ENCODE peak calls at places on chromosomes 5 and 9, in ten cellular contexts. N, V, M, S, H, K, R, E, D and P are unnamed samples. For H3K36me3, the result is how much of the 10 kb centered on the place peaks cover.

GRCh38 chr5:138441221-138441620 is 2.4 kb downstream of the REEP2 start:
- DNase-seq in R (no peak), V (no peak), K (no peak), N (no peak), H (no peak), E (no peak), D (no peak), M (no peak), S (no peak), P (no peak)

GRCh38 chr9:109295475-109296110 is 25.3 kb downstream of the EPB41L4B start:
- DNase-seq in M (no peak), D (no peak), S (no peak), N (no peak), E (no peak), K (no peak), H (no peak), V (peak), R (no peak), P (no peak)

GRCh38 chr9:134491436-134491835 is 150.2 kb upstream of the COL5A1 start:
- DNase-seq in R (no peak), D (no peak), H (no peak), V (no peak), S (no peak), N (no peak), M (no peak), E (no peak), K (no peak), P (no peak)

GRCh38 chr5:54884195-54884536 is 101.2 kb downstream of the ESM1 start:
- DNase-seq in M (no peak), K (no peak), D (no peak), H (no peak), S (no peak), R (no peak), E (no peak), V (no peak), N (no peak), P (no peak)

GRCh38 chr5:152551061-152551460 is 146.0 kb upstream of the NMUR2 start:
- DNase-seq in K (no peak), V (no peak), S (no peak), D (no peak), R (no peak), E (no peak), M (no peak), N (no peak), H (no peak), P (no peak)

GRCh38 chr5:9888517-9888916 is 258.4 kb upstream of the TAS2R1 start:
- DNase-seq in N (peak), D (peak), E (peak), H (no peak), K (no peak), M (no peak), R (no peak), S (no peak), V (peak), P (no peak)

GRCh38 chr5:180316586-180316985 is 24.7 kb upstream of the MAPK9 start:
- DNase-seq in S (no peak), M (no peak), V (no peak), N (no peak), E (no peak), R (no peak), K (no peak), D (no peak), H (no peak), P (no peak)

GRCh38 chr9:131525643-131526565 is 5.2 kb downstream of the UCK1 start:
- DNase-seq in D (no peak), K (no peak), R (no peak), M (no peak), E (no peak), H (no peak), V (no peak), S (no peak), N (no peak), P (no peak)

GRCh38 chr9:120928720-120929389 is 2.3 kb upstream of the TRAF1 start:
- DNase-seq in D (peak), V (peak), H (peak), M (peak), K (peak), E (no peak), R (peak), N (no peak), S (peak), P (peak)

GRCh38 chr5:179264641-179265528 is 80.4 kb downstream of the ADAMTS2 start:
- DNase-seq in K (peak), V (no peak), R (no peak), N (no peak), H (no peak), S (no peak), D (no peak), M (peak), E (no peak), P (peak)

GRCh38 chr9:96100385-96100978 is 201.5 kb downstream of the HSD17B3 start:
- DNase-seq in S (no peak), N (no peak), M (no peak), R (no peak), V (peak), D (peak), E (no peak), K (no peak), H (no peak), P (no peak)

GRCh38 chr5:109496112-109496511 is 86.3 kb upstream of the PJA2 start:
- DNase-seq in M (no peak), E (no peak), N (no peak), D (peak), H (no peak), R (no peak), V (no peak), S (no peak), K (no peak), P (no peak)

GRCh38 chr5:112210430-112211005 is 208.6 kb downstream of the EPB41L4A start:
- DNase-seq in M (peak), D (peak), V (peak), E (peak), N (peak), R (peak), H (no peak), K (peak), S (no peak), P (no peak)

GRCh38 chr9:69370430-69370829 is 45.4 kb downstream of the ENTREP1 start:
- DNase-seq in E (no peak), S (no peak), M (no peak), H (no peak), N (no peak), V (peak), R (no peak), D (no peak), K (no peak), P (no peak)

GRCh38 chr9:9970514-9970913 is 642.3 kb downstream of the PTPRD start:
- DNase-seq in M (no peak), D (no peak), R (no peak), N (no peak), V (no peak), S (no peak), H (no peak), K (no peak), E (no peak), P (no peak)

GRCh38 chr5:139752506-139753350 is 42.9 kb upstream of the PSD2 start:
- DNase-seq in K (no peak), V (peak), D (no peak), E (peak), M (no peak), N (peak), S (no peak), R (no peak), H (no peak), P (no peak)

GRCh38 chr9:79623799-79624721 is 52.3 kb downstream of the TLE4 start:
- DNase-seq in V (no peak), N (no peak), K (peak), S (peak), H (peak), M (peak), E (no peak), R (peak), D (peak), P (peak)

GRCh38 chr9:88590558-88591146 is 55.7 kb downstream of the NXNL2 start:
- DNase-seq in D (no peak), M (no peak), R (no peak), V (no peak), S (no peak), N (no peak), K (no peak), E (no peak), H (no peak), P (no peak)

GRCh38 chr9:34457266-34458012 is 931 bp downstream of the FAM219A start:
- DNase-seq in N (peak), D (peak), K (peak), R (peak), M (peak), S (peak), E (peak), V (peak), H (no peak), P (peak)

GRCh38 chr5:172577510-172577909 is 63.6 kb upstream of the NEURL1B start:
- DNase-seq in K (no peak), M (no peak), R (no peak), N (no peak), D (no peak), E (no peak), S (no peak), H (no peak), V (no peak), P (no peak)

GRCh38 chr9:126723807-126724172 is 81.0 kb upstream of the ZBTB43 start:
- DNase-seq in S (no peak), M (no peak), D (no peak), E (no peak), V (peak), K (no peak), N (peak), H (no peak), R (no peak), P (no peak)

GRCh38 chr5:127848098-127848497 is 144.9 kb downstream of the CCDC192 start:
- DNase-seq in E (no peak), H (no peak), K (no peak), V (no peak), S (no peak), N (no peak), D (peak), M (peak), R (no peak), P (no peak)

GRCh38 chr5:127851964-127852363 is 148.8 kb downstream of the CCDC192 start:
- DNase-seq in M (no peak), K (no peak), V (no peak), N (no peak), D (no peak), H (no peak), E (no peak), S (no peak), R (no peak), P (no peak)

GRCh38 chr5:127846884-127847283 is 143.7 kb downstream of the CCDC192 start:
- DNase-seq in V (no peak), N (no peak), H (no peak), E (no peak), S (no peak), M (no peak), K (no peak), R (no peak), D (no peak), P (no peak)

GRCh38 chr5:127849436-127849835 is 146.2 kb downstream of the CCDC192 start:
- DNase-seq in E (no peak), H (no peak), N (no peak), S (no peak), D (no peak), M (no peak), R (no peak), K (no peak), V (no peak), P (no peak)

GRCh38 chr5:127849891-127850290 is 146.7 kb downstream of the CCDC192 start:
- DNase-seq in N (no peak), H (no peak), S (no peak), D (peak), K (peak), E (no peak), V (no peak), M (peak), R (no peak), P (no peak)
- H3K27ac ChIP-seq in N (no peak), H (no peak), S (no peak), D (no peak), K (peak), E (no peak), V (no peak), M (peak), R (no peak), P (no peak)

DNA sequence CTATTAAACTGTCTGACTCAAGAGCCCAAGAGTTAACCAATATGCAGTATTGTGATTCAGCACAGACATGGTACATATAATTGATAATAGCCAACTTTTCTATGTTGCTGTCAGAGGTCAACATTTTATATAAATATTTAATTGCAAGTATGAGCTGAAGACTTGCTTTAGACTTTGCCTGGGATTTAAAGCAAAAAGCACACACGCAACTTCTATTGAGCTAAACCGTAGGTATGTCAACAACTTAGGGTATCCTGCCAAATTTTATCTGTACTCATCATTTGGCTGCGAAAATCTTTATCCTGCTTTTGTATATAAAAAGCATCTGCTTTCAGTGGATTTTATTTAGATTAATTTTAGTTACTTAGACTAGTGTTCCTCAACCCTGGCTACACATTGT is 27.4 kb downstream of the UHRF2 start:
- DNase-seq in S (no peak), M (no peak), R (no peak), D (no peak), V (no peak), N (no peak), H (no peak), K (no peak), E (peak), P (no peak)
- H3K36me3 ChIP-seq in S (under half), M (under half), R (under half), D (under half), V (under half), N (under half), H (under half), K (under half), E (under half), P (under half)

GRCh38 chr5:17189381-17190036 is 27.9 kb upstream of the BASP1 start:
- DNase-seq in V (peak), S (peak), E (peak), K (peak), R (peak), H (no peak), D (peak), N (peak), M (peak), P (peak)
- H3K4me3 ChIP-seq in V (no peak), S (no peak), E (no peak), K (no peak), R (no peak), H (no peak), D (no peak), N (no peak), M (no peak), P (no peak)

DNA sequence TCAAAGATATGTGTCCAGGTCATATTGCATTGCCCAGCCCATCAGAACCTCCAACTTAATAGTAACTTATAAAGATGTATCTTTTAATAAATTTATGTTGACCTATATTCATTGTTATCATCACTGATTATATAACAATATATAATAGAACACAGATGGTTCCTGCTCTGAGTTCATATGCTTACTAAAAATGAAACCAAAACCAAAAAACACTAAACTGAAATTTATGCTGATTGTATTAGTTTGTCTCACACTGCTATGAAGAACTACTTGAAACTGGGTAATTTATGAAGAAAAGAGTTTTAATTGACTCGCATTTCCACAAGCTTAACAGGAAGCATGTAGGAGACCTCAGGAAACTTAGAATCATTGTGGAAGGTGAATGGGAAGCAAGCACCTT is 462.5 kb upstream of the TYRP1 start:
- DNase-seq in H (no peak), K (no peak), E (no peak), M (no peak), R (no peak), S (no peak), N (no peak), V (no peak), D (no peak), P (no peak)
- H3K27ac ChIP-seq in H (no peak), K (no peak), E (no peak), M (no peak), R (no peak), S (no peak), N (no peak), V (no peak), D (no peak), P (no peak)

DNA sequence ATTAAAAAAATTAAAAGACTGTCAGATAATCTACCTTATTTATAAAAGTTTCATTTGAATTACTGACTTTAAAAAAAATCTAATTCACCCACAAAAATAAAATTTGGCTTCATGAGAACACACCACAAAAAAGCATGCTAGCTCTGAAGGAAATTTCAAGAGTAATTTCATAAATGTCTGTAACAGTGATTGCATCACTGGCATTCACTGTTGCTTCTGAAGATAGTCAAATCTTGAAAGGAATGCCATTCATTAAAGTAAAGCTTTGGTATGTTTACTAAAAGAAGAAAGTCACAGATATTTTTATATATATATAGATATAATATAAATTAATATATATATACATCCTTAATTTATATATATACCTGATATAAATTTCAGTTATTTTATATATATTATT is 43.4 kb downstream of the NADK2 start:
- DNase-seq in H (no peak), S (no peak), K (no peak), R (no peak), E (peak), N (no peak), D (no peak), V (peak), M (no peak), P (no peak)
- H3K36me3 ChIP-seq in H (half or more), S (half or more), K (under half), R (under half), E (under half), N (under half), D (under half), V (under half), M (under half), P (under half)